ENCODE peak calls at places on chromosomes 11 and 22, in six cellular contexts. B is Peyer's patch, T is GM06990, K is lower lobe of right lung, N is PC-3, H is transverse colon. C is an unnamed sample.

GRCh38 chr22:28024422-28024888 is 105.4 kb upstream of the PITPNB start:
- DNase-seq in B (peak; percentile 37), T (no peak), K (no peak), N (no peak), H (no peak), C (no peak)

GRCh38 chr11:125626381-125626950 is 1.5 kb downstream of the CHEK1 start:
- DNase-seq in B (peak; percentile 47), T (no peak), K (no peak), N (no peak), H (no peak), C (peak; percentile 18)

GRCh38 chr11:124285610-124286344 is 28.0 kb downstream of the OR8D1 start:
- DNase-seq in B (no peak), T (no peak), K (no peak), N (peak; percentile 70), H (no peak), C (no peak)

GRCh38 chr11:40295466-40295865 is 1164.0 kb downstream of the LRRC4C start:
- DNase-seq in B (no peak), T (no peak), K (no peak), N (no peak), H (no peak), C (no peak)

GRCh38 chr22:28016781-28017557 is 97.9 kb upstream of the PITPNB start:
- DNase-seq in B (no peak), T (no peak), K (peak; percentile 38), N (no peak), H (peak; percentile 5), C (no peak)

GRCh38 chr11:76637491-76638266 is 32.9 kb downstream of the LRRC32 start:
- DNase-seq in B (peak; percentile 52), T (peak; percentile 84), K (peak; percentile 77), N (no peak), H (peak; percentile 32), C (peak; percentile 66)

GRCh38 chr22:22810018-22810427 is 77.6 kb upstream of the IGLL5 start:
- DNase-seq in B (no peak), T (no peak), K (peak; percentile 68), N (no peak), H (peak; percentile 57), C (peak; percentile 37)

GRCh38 chr11:96357794-96358193 is 14.8 kb upstream of the MAML2 start:
- DNase-seq in B (no peak), T (no peak), K (no peak), N (no peak), H (no peak), C (no peak)

GRCh38 chr22:49362393-49362792 is 465.3 kb downstream of the BRD1 start:
- DNase-seq in B (no peak), T (no peak), K (peak; percentile 6), N (no peak), H (no peak), C (no peak)

GRCh38 chr11:72243567-72244316 is at the start of gene PHOX2A:
- DNase-seq in B (no peak), T (no peak), K (no peak), N (no peak), H (no peak), C (no peak)

GRCh38 chr11:124080319-124081001 is 34.8 kb upstream of the VWA5A start:
- DNase-seq in B (no peak), T (no peak), K (no peak), N (peak; percentile 78), H (no peak), C (no peak)

GRCh38 chr11:28447226-28447625 is 339.0 kb downstream of the METTL15 start:
- DNase-seq in B (no peak), T (no peak), K (no peak), N (no peak), H (no peak), C (no peak)

GRCh38 chr22:24996420-24996952 is 44.0 kb downstream of the KIAA1671 start:
- DNase-seq in B (no peak), T (no peak), K (no peak), N (peak; percentile 75), H (peak; percentile 48), C (no peak)

GRCh38 chr11:79269923-79270322 is 170.9 kb downstream of the TENM4 start:
- DNase-seq in B (no peak), T (no peak), K (no peak), N (no peak), H (no peak), C (no peak)

GRCh38 chr11:7167976-7168740 is 79.4 kb downstream of the RBMXL2 start:
- DNase-seq in B (no peak), T (no peak), K (no peak), N (no peak), H (no peak), C (no peak)

GRCh38 chr22:48600681-48601080 is 1227.0 kb downstream of the BRD1 start:
- DNase-seq in B (no peak), T (no peak), K (no peak), N (no peak), H (no peak), C (no peak)

GRCh38 chr11:108913204-108913603 is 248.3 kb downstream of the DDX10 start:
- DNase-seq in B (no peak), T (no peak), K (no peak), N (no peak), H (no peak), C (no peak)

GRCh38 chr11:70662691-70663098 is 264.4 kb downstream of the CTTN start:
- DNase-seq in B (no peak), T (no peak), K (no peak), N (no peak), H (no peak), C (no peak)

GRCh38 chr11:77131560-77131959 is 3.5 kb downstream of the MYO7A start:
- DNase-seq in B (no peak), T (no peak), K (no peak), N (no peak), H (no peak), C (no peak)

GRCh38 chr11:88310246-88310645 is 27.3 kb downstream of the CTSC start:
- DNase-seq in B (no peak), T (no peak), K (no peak), N (peak; percentile 57), H (no peak), C (no peak)

GRCh38 chr11:65438257-65439151 is 15.9 kb downstream of the NEAT1 start:
- DNase-seq in B (no peak), T (no peak), K (no peak), N (no peak), H (no peak), C (no peak)

GRCh38 chr11:115159122-115159665 is 345.0 kb downstream of the CADM1 start:
- DNase-seq in B (no peak), T (no peak), K (no peak), N (no peak), H (no peak), C (no peak)

GRCh38 chr11:14323118-14323676 is 35.8 kb downstream of the RRAS2 start:
- DNase-seq in B (no peak), T (no peak), K (no peak), N (no peak), H (no peak), C (no peak)

GRCh38 chr11:47469411-47470179 is 20.7 kb upstream of the RAPSN start:
- DNase-seq in B (no peak), T (no peak), K (no peak), N (no peak), H (no peak), C (no peak)

GRCh38 chr22:43226368-43226979 is 39.5 kb upstream of the TTLL12 start:
- DNase-seq in B (no peak), T (no peak), K (no peak), N (no peak), H (no peak), C (no peak)

GRCh38 chr22:26213826-26214225 is 44.6 kb downstream of the SEZ6L start:
- DNase-seq in B (no peak), T (no peak), K (no peak), N (no peak), H (no peak), C (no peak)

DNA sequence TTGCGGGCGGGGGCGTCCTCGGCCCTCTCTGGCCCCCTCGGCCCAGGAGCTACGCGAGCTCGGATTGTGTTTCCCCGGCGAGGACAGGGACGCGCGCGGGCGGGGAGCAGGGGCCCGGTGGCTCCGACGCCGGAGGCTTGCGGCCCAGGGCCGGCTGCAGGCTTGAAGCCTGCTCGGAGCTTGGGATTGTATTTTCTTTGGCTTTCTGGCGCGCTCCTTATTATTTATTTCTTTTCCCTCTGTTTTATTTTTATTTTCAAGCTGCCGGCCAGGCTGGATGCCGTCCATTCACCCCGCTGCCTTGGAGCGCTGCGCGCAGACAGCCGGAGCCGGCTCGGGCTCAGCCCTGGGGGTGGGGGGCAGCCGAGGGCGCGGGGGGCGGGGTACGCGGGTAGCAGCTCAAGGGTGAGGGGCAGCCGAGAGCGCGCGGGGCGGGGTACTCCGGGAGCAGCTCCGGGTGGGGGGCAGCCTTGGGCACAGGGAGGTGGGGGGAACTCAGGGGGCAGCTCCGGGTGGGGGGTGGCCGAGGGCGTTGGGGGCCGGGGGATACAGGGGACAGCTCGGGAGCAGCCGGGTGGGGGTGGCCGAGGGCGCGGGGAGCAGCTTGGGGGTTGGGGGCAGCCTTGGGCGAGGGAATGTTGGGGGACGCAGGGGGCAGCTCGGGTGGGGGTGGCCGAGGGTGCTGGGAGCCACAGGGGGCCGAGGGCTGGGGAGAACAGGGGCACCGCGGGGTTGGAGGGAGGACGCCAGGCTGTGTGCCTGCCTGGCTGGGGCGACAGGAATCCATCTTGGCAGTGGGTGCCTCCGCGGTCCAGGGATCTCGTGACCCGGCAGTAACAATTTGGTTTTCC is 42.7 kb downstream of the KCNJ1 start:
- DNase-seq in B (no peak), T (no peak), K (no peak), N (no peak), H (no peak), C (no peak)
- H3K4me3 ChIP-seq in B (peak overlapping the region; percentile 26), T (no peak overlapping the region), K (peak overlapping the region; percentile 11), N (no peak overlapping the region), H (no peak overlapping the region), C (no peak overlapping the region)

GRCh38 chr11:26286472-26287066 is 45.4 kb upstream of the ANO3 start:
- DNase-seq in B (no peak), T (no peak), K (no peak), N (peak; percentile 20), H (no peak), C (no peak)
- TF ChIP-seq CTCF in B (no peak), T (peak; percentile 64), K (peak; percentile 17), N (peak; percentile 60), H (no peak), C (peak; percentile 46)

DNA sequence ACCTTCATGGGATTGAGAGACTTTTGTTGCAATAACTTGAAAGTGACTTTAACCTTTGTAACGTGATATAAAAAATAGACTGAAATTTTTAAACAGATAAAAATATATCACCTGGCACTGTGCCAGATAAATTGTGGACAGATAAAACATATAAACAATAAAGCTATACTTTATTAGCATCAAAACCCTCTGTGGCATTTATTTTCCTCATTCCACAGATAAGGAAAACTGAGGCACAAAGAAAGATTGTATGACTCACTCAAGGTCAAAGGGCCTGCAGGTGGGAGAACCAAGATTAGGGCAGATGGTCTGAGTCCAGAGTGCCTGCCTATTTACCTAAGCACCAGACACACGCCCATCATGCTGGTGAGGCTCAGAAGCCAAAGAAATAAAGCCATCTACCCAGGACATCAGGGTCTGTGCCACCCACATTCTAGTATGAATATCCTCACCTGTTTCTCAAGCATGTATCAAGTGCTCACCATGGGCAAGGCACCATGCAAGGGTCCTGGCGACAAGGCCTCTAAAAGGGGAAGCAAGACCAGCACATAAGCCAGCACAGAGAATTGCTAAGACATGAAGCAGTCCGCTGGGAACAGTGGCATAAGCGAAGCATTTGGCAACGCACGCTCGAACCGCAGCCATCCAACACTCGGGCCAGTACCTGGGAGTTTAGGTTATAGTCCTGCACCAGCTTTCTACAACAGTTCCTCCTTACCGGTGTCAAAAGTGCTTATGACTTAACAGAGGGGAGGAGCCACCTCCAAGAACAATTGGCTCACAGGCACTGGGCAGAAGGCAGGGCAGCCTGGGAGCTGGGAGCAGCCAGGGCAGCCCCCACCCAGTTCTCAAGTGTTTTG is 17.6 kb downstream of the MYH9 start:
- DNase-seq in B (peak; percentile 79), T (no peak), K (peak; percentile 82), N (no peak), H (peak; percentile 80), C (no peak)
- H3K4me3 ChIP-seq in B (peak overlapping the region; percentile 28), T (no peak overlapping the region), K (peak overlapping the region; percentile 30), N (no peak overlapping the region), H (peak overlapping the region; percentile 34), C (peak overlapping the region; percentile 10)

GRCh38 chr11:2401436-2401984 is 960 bp downstream of the TSSC4 start:
- DNase-seq in B (no peak), T (no peak), K (no peak), N (peak; percentile 15), H (no peak), C (no peak)
- TF ChIP-seq CTCF in B (no peak), T (peak; percentile 20), K (no peak), N (peak; percentile 44), H (no peak), C (peak; percentile 34)